ENCODE peak calls at places on chromosomes 3 and 15, in seven cellular contexts. One of them, this sample, is unnamed.

GRCh38 chr15:28992996-28993719 is 107.4 kb downstream of the APBA2 start:
- DNase-seq in IMR-90: no peak
- DNase-seq in HepG2: no peak
- DNase-seq in fibroblast of villous mesenchyme: no peak
- DNase-seq in heart left ventricle: peak
- DNase-seq in HFF-Myc: no peak
- DNase-seq in GM12864: no peak
- DNase-seq in this sample: no peak

GRCh38 chr3:43583481-43583880 is 38.3 kb downstream of the ANO10 start:
- DNase-seq in IMR-90: no peak
- DNase-seq in HepG2: no peak
- DNase-seq in fibroblast of villous mesenchyme: no peak
- DNase-seq in heart left ventricle: no peak
- DNase-seq in HFF-Myc: no peak
- DNase-seq in GM12864: no peak
- DNase-seq in this sample: no peak

GRCh38 chr15:62389887-62390792 is 225.1 kb upstream of the C2CD4B start:
- DNase-seq in IMR-90: peak
- DNase-seq in HepG2: peak
- DNase-seq in fibroblast of villous mesenchyme: peak
- DNase-seq in heart left ventricle: peak
- DNase-seq in HFF-Myc: no peak
- DNase-seq in GM12864: no peak
- DNase-seq in this sample: no peak

GRCh38 chr15:74642328-74642723 is 26.7 kb downstream of the CLK3 start:
- DNase-seq in IMR-90: no peak
- DNase-seq in HepG2: no peak
- DNase-seq in fibroblast of villous mesenchyme: no peak
- DNase-seq in heart left ventricle: no peak
- DNase-seq in HFF-Myc: no peak
- DNase-seq in GM12864: no peak
- DNase-seq in this sample: no peak

GRCh38 chr3:24519368-24520100 is 24.9 kb upstream of the THRB start:
- DNase-seq in IMR-90: no peak
- DNase-seq in HepG2: peak
- DNase-seq in fibroblast of villous mesenchyme: no peak
- DNase-seq in heart left ventricle: peak
- DNase-seq in HFF-Myc: no peak
- DNase-seq in GM12864: no peak
- DNase-seq in this sample: no peak

GRCh38 chr3:31918179-31919165 is 62.6 kb downstream of the OSBPL10 start:
- DNase-seq in IMR-90: no peak
- DNase-seq in HepG2: no peak
- DNase-seq in fibroblast of villous mesenchyme: peak
- DNase-seq in heart left ventricle: no peak
- DNase-seq in HFF-Myc: no peak
- DNase-seq in GM12864: peak
- DNase-seq in this sample: no peak

GRCh38 chr3:194375921-194376570 is 6.5 kb upstream of the LRRC15 start:
- DNase-seq in IMR-90: no peak
- DNase-seq in HepG2: no peak
- DNase-seq in fibroblast of villous mesenchyme: peak
- DNase-seq in heart left ventricle: no peak
- DNase-seq in HFF-Myc: no peak
- DNase-seq in GM12864: no peak
- DNase-seq in this sample: no peak

GRCh38 chr15:51281368-51281967 is 56.9 kb downstream of the CYP19A1 start:
- DNase-seq in IMR-90: peak
- DNase-seq in HepG2: peak
- DNase-seq in fibroblast of villous mesenchyme: peak
- DNase-seq in heart left ventricle: peak
- DNase-seq in HFF-Myc: no peak
- DNase-seq in GM12864: no peak
- DNase-seq in this sample: no peak

GRCh38 chr3:58868101-58868779 is 181.6 kb downstream of the CFAP20DC start:
- DNase-seq in IMR-90: no peak
- DNase-seq in HepG2: no peak
- DNase-seq in fibroblast of villous mesenchyme: no peak
- DNase-seq in heart left ventricle: no peak
- DNase-seq in HFF-Myc: no peak
- DNase-seq in GM12864: no peak
- DNase-seq in this sample: no peak

GRCh38 chr15:44676676-44677075 is 13.2 kb upstream of the SPG11 start:
- DNase-seq in IMR-90: no peak
- DNase-seq in HepG2: no peak
- DNase-seq in fibroblast of villous mesenchyme: no peak
- DNase-seq in heart left ventricle: no peak
- DNase-seq in HFF-Myc: no peak
- DNase-seq in GM12864: no peak
- DNase-seq in this sample: no peak

GRCh38 chr15:51403072-51403878 is 61.8 kb downstream of the GLDN start:
- DNase-seq in IMR-90: peak
- DNase-seq in HepG2: peak
- DNase-seq in fibroblast of villous mesenchyme: peak
- DNase-seq in heart left ventricle: no peak
- DNase-seq in HFF-Myc: no peak
- DNase-seq in GM12864: no peak
- DNase-seq in this sample: no peak

GRCh38 chr3:191922570-191922969 is 461.6 kb downstream of the PYDC2 start:
- DNase-seq in IMR-90: no peak
- DNase-seq in HepG2: no peak
- DNase-seq in fibroblast of villous mesenchyme: no peak
- DNase-seq in heart left ventricle: no peak
- DNase-seq in HFF-Myc: no peak
- DNase-seq in GM12864: no peak
- DNase-seq in this sample: no peak

GRCh38 chr3:99355465-99355864 is 282.9 kb upstream of the COL8A1 start:
- DNase-seq in IMR-90: no peak
- DNase-seq in HepG2: no peak
- DNase-seq in fibroblast of villous mesenchyme: no peak
- DNase-seq in heart left ventricle: no peak
- DNase-seq in HFF-Myc: no peak
- DNase-seq in GM12864: no peak
- DNase-seq in this sample: no peak

GRCh38 chr15:25883860-25884259 is 20.7 kb upstream of the ATP10A start:
- DNase-seq in IMR-90: peak
- DNase-seq in HepG2: peak
- DNase-seq in fibroblast of villous mesenchyme: peak
- DNase-seq in heart left ventricle: no peak
- DNase-seq in HFF-Myc: no peak
- DNase-seq in GM12864: no peak
- DNase-seq in this sample: peak

GRCh38 chr3:17094551-17094950 is 209.8 kb downstream of the PLCL2 start:
- DNase-seq in IMR-90: no peak
- DNase-seq in HepG2: no peak
- DNase-seq in fibroblast of villous mesenchyme: no peak
- DNase-seq in heart left ventricle: no peak
- DNase-seq in HFF-Myc: no peak
- DNase-seq in GM12864: no peak
- DNase-seq in this sample: no peak

GRCh38 chr3:106850429-106850828 is 526.8 kb upstream of the CCDC54 start:
- DNase-seq in IMR-90: peak
- DNase-seq in HepG2: no peak
- DNase-seq in fibroblast of villous mesenchyme: no peak
- DNase-seq in heart left ventricle: no peak
- DNase-seq in HFF-Myc: no peak
- DNase-seq in GM12864: no peak
- DNase-seq in this sample: no peak

GRCh38 chr15:68609618-68610017 is 30.8 kb downstream of the CORO2B start:
- DNase-seq in IMR-90: no peak
- DNase-seq in HepG2: no peak
- DNase-seq in fibroblast of villous mesenchyme: peak
- DNase-seq in heart left ventricle: peak
- DNase-seq in HFF-Myc: no peak
- DNase-seq in GM12864: no peak
- DNase-seq in this sample: no peak

GRCh38 chr3:72177075-72178050 is 392.4 kb upstream of the PROK2 start:
- DNase-seq in IMR-90: peak
- DNase-seq in HepG2: no peak
- DNase-seq in fibroblast of villous mesenchyme: peak
- DNase-seq in heart left ventricle: peak
- DNase-seq in HFF-Myc: no peak
- DNase-seq in GM12864: peak
- DNase-seq in this sample: no peak

GRCh38 chr3:42166662-42167300 is 75.6 kb downstream of the TRAK1 start:
- DNase-seq in IMR-90: no peak
- DNase-seq in HepG2: no peak
- DNase-seq in fibroblast of villous mesenchyme: no peak
- DNase-seq in heart left ventricle: peak
- DNase-seq in HFF-Myc: no peak
- DNase-seq in GM12864: no peak
- DNase-seq in this sample: no peak

GRCh38 chr3:63961891-63962290 is 49.7 kb upstream of the SCAANT1 start:
- DNase-seq in IMR-90: peak
- DNase-seq in HepG2: peak
- DNase-seq in fibroblast of villous mesenchyme: peak
- DNase-seq in heart left ventricle: no peak
- DNase-seq in HFF-Myc: no peak
- DNase-seq in GM12864: no peak
- DNase-seq in this sample: peak

DNA sequence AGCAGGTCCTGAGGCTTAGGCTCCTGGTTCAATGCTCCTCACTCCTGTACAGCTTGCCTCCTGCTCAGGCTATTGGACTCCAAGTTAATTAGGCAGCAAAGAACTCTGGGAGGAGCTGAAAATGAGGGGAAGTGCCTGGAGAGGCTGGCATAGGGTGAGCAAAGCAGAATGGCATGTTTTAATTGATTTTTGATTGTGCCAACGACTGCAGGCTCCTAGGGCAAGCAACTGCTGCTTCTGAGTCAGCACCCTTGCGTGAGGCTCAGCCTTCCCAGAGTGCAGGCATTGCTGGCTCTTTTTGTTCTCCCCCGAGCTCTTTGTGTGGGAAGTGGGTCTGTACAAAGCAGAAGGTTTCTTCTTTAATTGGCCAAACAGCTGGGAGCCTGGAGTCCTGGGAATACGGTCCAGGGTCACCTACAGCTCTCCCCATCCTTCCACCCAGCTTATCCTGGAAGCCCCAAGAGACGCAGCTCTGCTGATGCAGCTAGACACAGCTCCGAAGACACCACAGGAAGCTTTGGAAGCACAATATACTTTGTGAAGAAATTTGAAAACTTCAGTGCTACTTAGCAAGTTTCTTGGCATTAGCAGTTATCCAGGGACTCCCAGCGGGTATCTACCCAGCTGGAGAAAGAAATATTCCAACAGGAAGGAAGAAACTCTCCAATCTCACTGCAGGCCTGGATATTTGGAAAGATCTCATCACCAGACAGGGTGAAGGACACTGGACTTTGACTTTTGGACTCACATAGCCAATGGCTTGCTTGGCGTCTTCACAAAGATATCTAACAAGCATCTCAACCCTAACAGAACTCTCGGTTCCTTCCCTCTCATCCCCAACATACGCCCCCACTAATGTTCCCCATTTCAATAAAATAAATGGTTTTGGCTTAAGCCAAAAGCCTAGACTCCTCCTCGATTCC is 76.8 kb downstream of the BDH1 start:
- DNase-seq in IMR-90: no peak
- DNase-seq in HepG2: no peak
- DNase-seq in fibroblast of villous mesenchyme: no peak
- DNase-seq in heart left ventricle: peak
- DNase-seq in HFF-Myc: no peak
- DNase-seq in GM12864: no peak
- DNase-seq in this sample: no peak
- H3K4me3 ChIP-seq in IMR-90: no peak
- H3K4me3 ChIP-seq in HepG2: no peak
- H3K4me3 ChIP-seq in fibroblast of villous mesenchyme: no peak
- H3K4me3 ChIP-seq in heart left ventricle: no peak
- H3K4me3 ChIP-seq in HFF-Myc: no peak
- H3K4me3 ChIP-seq in GM12864: no peak
- H3K4me3 ChIP-seq in this sample: no peak

GRCh38 chr3:49902511-49903345 is 945 bp downstream of the MST1R start:
- DNase-seq in IMR-90: no peak
- DNase-seq in HepG2: no peak
- DNase-seq in fibroblast of villous mesenchyme: no peak
- DNase-seq in heart left ventricle: no peak
- DNase-seq in HFF-Myc: no peak
- DNase-seq in GM12864: no peak
- DNase-seq in this sample: no peak
- H3K4me3 ChIP-seq in IMR-90: no peak
- H3K4me3 ChIP-seq in HepG2: no peak
- H3K4me3 ChIP-seq in fibroblast of villous mesenchyme: no peak
- H3K4me3 ChIP-seq in heart left ventricle: no peak
- H3K4me3 ChIP-seq in HFF-Myc: no peak
- H3K4me3 ChIP-seq in GM12864: no peak
- H3K4me3 ChIP-seq in this sample: peak

GRCh38 chr3:15982243-15982642 is 184.5 kb upstream of the ANKRD28 start:
- DNase-seq in IMR-90: no peak
- DNase-seq in HepG2: no peak
- DNase-seq in fibroblast of villous mesenchyme: no peak
- DNase-seq in heart left ventricle: no peak
- DNase-seq in HFF-Myc: no peak
- DNase-seq in GM12864: no peak
- DNase-seq in this sample: no peak
- H3K4me3 ChIP-seq in IMR-90: peak
- H3K4me3 ChIP-seq in HepG2: no peak
- H3K4me3 ChIP-seq in fibroblast of villous mesenchyme: no peak
- H3K4me3 ChIP-seq in heart left ventricle: no peak
- H3K4me3 ChIP-seq in HFF-Myc: peak
- H3K4me3 ChIP-seq in GM12864: no peak
- H3K4me3 ChIP-seq in this sample: no peak

GRCh38 chr15:69736161-69736560 is 283.5 kb downstream of the RPLP1 start:
- DNase-seq in IMR-90: no peak
- DNase-seq in HepG2: no peak
- DNase-seq in fibroblast of villous mesenchyme: no peak
- DNase-seq in heart left ventricle: no peak
- DNase-seq in HFF-Myc: no peak
- DNase-seq in GM12864: no peak
- DNase-seq in this sample: no peak

GRCh38 chr15:69731581-69731980 is 279.0 kb downstream of the RPLP1 start:
- DNase-seq in IMR-90: no peak
- DNase-seq in HepG2: no peak
- DNase-seq in fibroblast of villous mesenchyme: no peak
- DNase-seq in heart left ventricle: no peak
- DNase-seq in HFF-Myc: no peak
- DNase-seq in GM12864: no peak
- DNase-seq in this sample: no peak

GRCh38 chr15:69732133-69732532 is 279.5 kb downstream of the RPLP1 start:
- DNase-seq in IMR-90: no peak
- DNase-seq in HepG2: no peak
- DNase-seq in fibroblast of villous mesenchyme: no peak
- DNase-seq in heart left ventricle: no peak
- DNase-seq in HFF-Myc: no peak
- DNase-seq in GM12864: no peak
- DNase-seq in this sample: no peak

GRCh38 chr15:69735126-69735525 is 282.5 kb downstream of the RPLP1 start:
- DNase-seq in IMR-90: no peak
- DNase-seq in HepG2: no peak
- DNase-seq in fibroblast of villous mesenchyme: peak
- DNase-seq in heart left ventricle: no peak
- DNase-seq in HFF-Myc: no peak
- DNase-seq in GM12864: no peak
- DNase-seq in this sample: no peak

DNA sequence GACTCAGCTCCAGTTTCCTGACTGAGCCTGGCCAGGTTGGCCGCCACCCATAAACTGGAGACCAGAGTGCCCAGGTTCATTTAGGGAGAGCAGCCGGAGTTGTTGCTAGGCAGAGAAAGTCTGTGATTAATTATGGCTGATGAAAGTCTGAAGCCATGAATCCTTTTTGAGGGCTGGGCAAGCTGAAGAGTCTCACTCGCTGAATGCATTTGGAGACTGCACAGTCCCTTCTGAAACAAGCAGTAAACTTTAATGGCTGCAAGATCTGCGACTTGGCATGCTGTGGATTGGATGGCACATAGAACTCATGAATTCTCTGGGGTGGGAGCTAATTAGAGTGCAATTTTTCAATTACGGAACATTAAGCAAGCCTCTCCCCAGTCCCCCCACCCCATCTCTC is 282.1 kb downstream of the RPLP1 start:
- DNase-seq in IMR-90: no peak
- DNase-seq in HepG2: no peak
- DNase-seq in fibroblast of villous mesenchyme: no peak
- DNase-seq in heart left ventricle: no peak
- DNase-seq in HFF-Myc: no peak
- DNase-seq in GM12864: no peak
- DNase-seq in this sample: no peak
- H3K4me3 ChIP-seq in IMR-90: no peak
- H3K4me3 ChIP-seq in HepG2: no peak
- H3K4me3 ChIP-seq in fibroblast of villous mesenchyme: no peak
- H3K4me3 ChIP-seq in heart left ventricle: no peak
- H3K4me3 ChIP-seq in HFF-Myc: no peak
- H3K4me3 ChIP-seq in GM12864: no peak
- H3K4me3 ChIP-seq in this sample: no peak

This sample was measured in Panc1.